ENCODE peak calls at places on chromosomes 4 and X, in four cellular contexts. A is renal cortical epithelial cell; Z is substantia nigra; Y is activated CD4-positive, alpha-beta T cell treated with anti-CD3 and anti-CD28 coated beads, Interleukin-2, amount 50 U/mL, for 1 hour. W is an unnamed sample.

GRCh38 chrX:78075787-78076389 is 28.2 kb upstream of the PGK1 start:
- DNase-seq in A (peak; percentile 8), Z (no peak), Y (no peak), W (no peak)

GRCh38 chr4:37068580-37068979 is 176.0 kb upstream of the NWD2 start:
- DNase-seq in A (no peak), Z (no peak), Y (no peak), W (no peak)

GRCh38 chrX:5458300-5458699 is 770.4 kb downstream of the NLGN4X start:
- DNase-seq in A (no peak), Z (no peak), Y (no peak), W (no peak)

GRCh38 chr4:103934178-103934789 is 214.5 kb upstream of the TACR3 start:
- DNase-seq in A (peak; percentile 40), Z (no peak), Y (no peak), W (peak; percentile 3)

GRCh38 chr4:27046851-27047250 is 186.2 kb downstream of the STIM2 start:
- DNase-seq in A (no peak), Z (no peak), Y (no peak), W (no peak)

GRCh38 chr4:125283702-125284279 is 31.0 kb upstream of the FAT4 start:
- DNase-seq in A (peak; percentile 51), Z (no peak), Y (no peak), W (peak; percentile 44)

GRCh38 chrX:130120321-130120731 is 10.0 kb upstream of the ELF4 start:
- DNase-seq in A (no peak), Z (no peak), Y (no peak), W (no peak)

GRCh38 chr4:161256172-161256571 is 907.6 kb downstream of the FSTL5 start:
- DNase-seq in A (no peak), Z (no peak), Y (no peak), W (no peak)

GRCh38 chr4:71830-72229 is 18.7 kb downstream of the ZNF595 start:
- DNase-seq in A (no peak), Z (no peak), Y (no peak), W (no peak)

GRCh38 chr4:133997440-133997839 is 204.1 kb downstream of the PABPC4L start:
- DNase-seq in A (peak; percentile 23), Z (no peak), Y (no peak), W (no peak)

GRCh38 chr4:25313194-25313895 is 771 bp downstream of the ZCCHC4 start:
- DNase-seq in A (peak; percentile 14), Z (no peak), Y (no peak), W (no peak)

GRCh38 chrX:1593286-1594271 is 2.2 kb downstream of the AKAP17A start:
- DNase-seq in A (no peak), Z (no peak), Y (no peak), W (no peak)

GRCh38 chr4:183074288-183074990 is 24.6 kb upstream of the WWC2 start:
- DNase-seq in A (peak; percentile 86), Z (no peak), Y (no peak), W (no peak)

GRCh38 chr4:7167706-7168105 is 24.6 kb upstream of the SORCS2 start:
- DNase-seq in A (no peak), Z (no peak), Y (no peak), W (no peak)

GRCh38 chr4:152697284-152698011 is 17.7 kb upstream of the TMEM154 start:
- DNase-seq in A (no peak), Z (no peak), Y (no peak), W (no peak)

GRCh38 chrX:149825424-149825823 is 43.7 kb downstream of the MAGEA9 start:
- DNase-seq in A (no peak), Z (no peak), Y (peak; percentile 42), W (no peak)

GRCh38 chrX:21978346-21978745 is 37.8 kb downstream of the SMS start:
- DNase-seq in A (no peak), Z (no peak), Y (no peak), W (no peak)

GRCh38 chr4:7337196-7338058 is 97.3 kb downstream of the PSAPL1 start:
- DNase-seq in A (no peak), Z (no peak), Y (no peak), W (no peak)